ENCODE peak calls at places on chromosome 19, in four cellular contexts. S is foreskin fibroblast, L is Peyer's patch, I is fibroblast of the aortic adventitia. M is an unnamed sample.

GRCh38 chr19:46065486-46065885 is 24.7 kb upstream of the IGFL4 start:
- DNase-seq in S (peak), L (no peak), I (peak), M (peak)

GRCh38 chr19:57665261-57665806 is 3.4 kb upstream of the ZSCAN4 start:
- DNase-seq in I (no peak), S (no peak), L (no peak), M (no peak)

GRCh38 chr19:49786432-49786831 is 19.6 kb downstream of the AP2A1 start:
- DNase-seq in L (no peak), I (peak), S (peak), M (peak)

GRCh38 chr19:14411161-14411560 is 8.0 kb downstream of the DDX39A start:
- DNase-seq in L (no peak), I (no peak), S (no peak), M (no peak)

GRCh38 chr19:4063369-4064072 is 3.2 kb downstream of the ZBTB7A start:
- DNase-seq in I (no peak), S (peak), L (peak), M (no peak)

GRCh38 chr19:309206-309565 is 18.0 kb upstream of the PLPP2 start:
- DNase-seq in S (no peak), L (peak), I (no peak), M (no peak)

GRCh38 chr19:46611791-46612190 is 10.7 kb downstream of the CALM3 start:
- DNase-seq in L (peak), S (no peak), I (no peak), M (no peak)

GRCh38 chr19:13301627-13302334 is 151.6 kb downstream of the IER2 start:
- DNase-seq in L (no peak), S (no peak), I (no peak), M (no peak)

GRCh38 chr19:18294467-18294864 is 13.0 kb upstream of the JUND start:
- DNase-seq in L (peak), I (no peak), S (peak), M (no peak)

GRCh38 chr19:45404557-45405434 is at the start of gene PPP1R13L:
- DNase-seq in S (peak), L (peak), I (peak), M (peak)

GRCh38 chr19:10173527-10173926 is 21.2 kb downstream of the DNMT1 start:
- DNase-seq in I (peak), S (peak), L (no peak), M (no peak)

GRCh38 chr19:28021316-28022185 is 1191.4 kb downstream of the UQCRFS1 start:
- DNase-seq in S (no peak), I (no peak), L (no peak), M (no peak)

GRCh38 chr19:13398780-13399726 is 107.2 kb downstream of the CACNA1A start:
- DNase-seq in L (no peak), I (peak), S (peak), M (peak)

GRCh38 chr19:33407716-33408115 is 34.2 kb downstream of the CEBPG start:
- DNase-seq in I (no peak), L (no peak), S (no peak), M (no peak)

GRCh38 chr19:9700229-9700981 is 25.5 kb upstream of the ZNF562 start:
- DNase-seq in I (no peak), S (no peak), L (no peak), M (no peak)

GRCh38 chr19:13215572-13216380 is 65.6 kb downstream of the IER2 start:
- DNase-seq in S (no peak), L (no peak), I (no peak), M (peak)

GRCh38 chr19:19276386-19276785 is 3.3 kb upstream of the TM6SF2 start:
- DNase-seq in L (no peak), I (peak), S (peak), M (peak)

GRCh38 chr19:27974082-27974513 is 1238.9 kb downstream of the UQCRFS1 start:
- DNase-seq in L (no peak), S (peak), I (peak), M (peak)

GRCh38 chr19:31675187-31675913 is 326.1 kb upstream of the TSHZ3 start:
- DNase-seq in I (peak), L (no peak), S (peak), M (peak)

GRCh38 chr19:39310558-39311311 is 9.9 kb downstream of the LRFN1 start:
- DNase-seq in I (no peak), L (no peak), S (peak), M (no peak)

GRCh38 chr19:29417048-29417447 is 108.7 kb upstream of the VSTM2B start:
- DNase-seq in L (no peak), I (no peak), S (no peak), M (no peak)
- H3K4me3 ChIP-seq in L (no peak), I (no peak), S (no peak), M (no peak)

GRCh38 chr19:51256053-51256682 is 5.3 kb downstream of the SIGLECL1 start:
- DNase-seq in S (no peak), L (no peak), I (no peak), M (no peak)

GRCh38 chr19:51250786-51251452 is at the start of gene SIGLECL1:
- DNase-seq in I (no peak), L (no peak), S (no peak), M (no peak)

GRCh38 chr19:51247972-51248371 is 2.9 kb upstream of the SIGLECL1 start:
- DNase-seq in L (no peak), I (no peak), S (no peak), M (no peak)

GRCh38 chr19:51253088-51253806 is 2.4 kb downstream of the SIGLECL1 start:
- DNase-seq in I (no peak), S (no peak), L (no peak), M (no peak)

DNA sequence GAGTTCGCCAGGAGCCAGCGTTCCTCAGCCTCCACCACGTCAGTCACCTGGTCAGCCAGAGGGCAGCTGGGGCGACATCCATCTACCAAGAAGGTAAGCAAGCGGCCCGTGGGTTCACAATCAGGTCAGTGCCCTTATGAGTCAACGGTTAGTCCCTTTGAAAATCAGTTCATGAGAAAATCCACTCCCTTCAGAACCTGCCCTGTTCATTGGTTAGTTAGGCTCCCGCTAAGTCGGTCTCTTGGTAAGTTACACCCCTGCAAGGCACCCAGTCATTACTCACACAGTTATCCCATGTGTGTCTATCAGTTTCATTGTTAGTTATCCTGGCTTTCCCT is 542 bp downstream of the SIGLECL1 start:
- DNase-seq in L (no peak), S (no peak), I (no peak), M (no peak)
- H3K4me3 ChIP-seq in L (no peak), S (no peak), I (no peak), M (no peak)

GRCh38 chr19:11401808-11402543 is 17.1 kb downstream of the RGL3 start:
- DNase-seq in S (no peak), L (no peak), I (no peak), M (no peak)
- H3K4me3 ChIP-seq in S (no peak), L (no peak), I (no peak), M (no peak)

DNA sequence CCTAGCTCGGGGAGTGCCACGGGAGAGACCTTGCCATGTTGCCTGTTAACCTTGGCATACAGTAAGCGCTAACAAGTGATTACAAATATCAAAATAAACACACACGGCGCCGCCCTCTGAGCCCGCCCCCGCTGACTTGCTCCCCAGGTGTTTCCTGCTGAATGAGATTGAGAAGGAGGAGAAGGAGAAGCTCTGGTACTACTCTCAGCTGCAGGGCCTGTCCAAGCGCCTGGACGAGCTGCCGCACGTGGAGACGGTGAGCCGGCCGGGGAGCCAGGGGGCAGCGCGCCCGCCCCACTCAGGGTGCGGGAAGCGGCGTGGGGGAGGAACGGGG is 5.0 kb downstream of the APC2 start:
- DNase-seq in S (no peak), L (peak), I (no peak), M (no peak)
- H3K4me3 ChIP-seq in S (no peak), L (no peak), I (no peak), M (no peak)